ENCODE peak calls at places on chromosomes 13 and 19, in seven cellular contexts. One of them, this sample, is unnamed. For H3K4me1, the result is how much of the 10 kb centered on the place peaks cover.

GRCh38 chr19:35125270-35125717 is 9.6 kb downstream of the LGI4 start:
- DNase-seq in endodermal cell: no peak
- DNase-seq in H1: no peak
- DNase-seq in heart right ventricle: no peak
- DNase-seq in lung: no peak
- DNase-seq in upper lobe of right lung: no peak
- DNase-seq in esophagus squamous epithelium: no peak
- DNase-seq in this sample: no peak

GRCh38 chr13:26015276-26015934 is 36.4 kb downstream of the SHISA2 start:
- DNase-seq in endodermal cell: no peak
- DNase-seq in H1: peak
- DNase-seq in heart right ventricle: no peak
- DNase-seq in lung: no peak
- DNase-seq in upper lobe of right lung: no peak
- DNase-seq in esophagus squamous epithelium: no peak
- DNase-seq in this sample: no peak

GRCh38 chr19:47891923-47892666 is 6.0 kb upstream of the SULT2A1 start:
- DNase-seq in endodermal cell: peak
- DNase-seq in H1: no peak
- DNase-seq in heart right ventricle: no peak
- DNase-seq in lung: no peak
- DNase-seq in upper lobe of right lung: no peak
- DNase-seq in esophagus squamous epithelium: no peak
- DNase-seq in this sample: no peak

GRCh38 chr13:74741732-74742131 is 607.5 kb upstream of the KLF12 start:
- DNase-seq in endodermal cell: no peak
- DNase-seq in H1: no peak
- DNase-seq in heart right ventricle: no peak
- DNase-seq in lung: no peak
- DNase-seq in upper lobe of right lung: no peak
- DNase-seq in esophagus squamous epithelium: no peak
- DNase-seq in this sample: no peak

GRCh38 chr19:1392939-1393530 is 8.3 kb downstream of the GAMT start:
- DNase-seq in endodermal cell: no peak
- DNase-seq in H1: no peak
- DNase-seq in heart right ventricle: no peak
- DNase-seq in lung: no peak
- DNase-seq in upper lobe of right lung: no peak
- DNase-seq in esophagus squamous epithelium: no peak
- DNase-seq in this sample: no peak

GRCh38 chr13:32504263-32504662 is 34.3 kb downstream of the N4BP2L2 start:
- DNase-seq in endodermal cell: no peak
- DNase-seq in H1: no peak
- DNase-seq in heart right ventricle: no peak
- DNase-seq in lung: no peak
- DNase-seq in upper lobe of right lung: no peak
- DNase-seq in esophagus squamous epithelium: no peak
- DNase-seq in this sample: no peak

GRCh38 chr19:824885-825284 is 2.8 kb upstream of the AZU1 start:
- DNase-seq in endodermal cell: peak
- DNase-seq in H1: no peak
- DNase-seq in heart right ventricle: no peak
- DNase-seq in lung: no peak
- DNase-seq in upper lobe of right lung: peak
- DNase-seq in esophagus squamous epithelium: no peak
- DNase-seq in this sample: no peak

GRCh38 chr19:6707011-6707657 is 13.3 kb downstream of the C3 start:
- DNase-seq in endodermal cell: no peak
- DNase-seq in H1: no peak
- DNase-seq in heart right ventricle: no peak
- DNase-seq in lung: no peak
- DNase-seq in upper lobe of right lung: peak
- DNase-seq in esophagus squamous epithelium: no peak
- DNase-seq in this sample: no peak

GRCh38 chr13:46297338-46297737 is 85.6 kb downstream of the LRRC63 start:
- DNase-seq in endodermal cell: no peak
- DNase-seq in H1: no peak
- DNase-seq in heart right ventricle: no peak
- DNase-seq in lung: no peak
- DNase-seq in upper lobe of right lung: no peak
- DNase-seq in esophagus squamous epithelium: no peak
- DNase-seq in this sample: no peak

GRCh38 chr13:46296920-46297319 is 85.2 kb downstream of the LRRC63 start:
- DNase-seq in endodermal cell: no peak
- DNase-seq in H1: no peak
- DNase-seq in heart right ventricle: no peak
- DNase-seq in lung: no peak
- DNase-seq in upper lobe of right lung: no peak
- DNase-seq in esophagus squamous epithelium: no peak
- DNase-seq in this sample: no peak

GRCh38 chr13:46296465-46296822 is 84.7 kb downstream of the LRRC63 start:
- DNase-seq in endodermal cell: no peak
- DNase-seq in H1: no peak
- DNase-seq in heart right ventricle: no peak
- DNase-seq in lung: no peak
- DNase-seq in upper lobe of right lung: no peak
- DNase-seq in esophagus squamous epithelium: no peak
- DNase-seq in this sample: no peak

GRCh38 chr13:46295531-46296464 is 84.1 kb downstream of the LRRC63 start:
- DNase-seq in endodermal cell: no peak
- DNase-seq in H1: no peak
- DNase-seq in heart right ventricle: no peak
- DNase-seq in lung: peak
- DNase-seq in upper lobe of right lung: no peak
- DNase-seq in esophagus squamous epithelium: no peak
- DNase-seq in this sample: no peak
- TF ChIP-seq CTCF in endodermal cell: no peak
- TF ChIP-seq CTCF in H1: no peak
- TF ChIP-seq CTCF in heart right ventricle: no peak
- TF ChIP-seq CTCF in lung: no peak
- TF ChIP-seq CTCF in upper lobe of right lung: no peak
- TF ChIP-seq CTCF in esophagus squamous epithelium: no peak
- TF ChIP-seq CTCF in this sample: no peak

DNA sequence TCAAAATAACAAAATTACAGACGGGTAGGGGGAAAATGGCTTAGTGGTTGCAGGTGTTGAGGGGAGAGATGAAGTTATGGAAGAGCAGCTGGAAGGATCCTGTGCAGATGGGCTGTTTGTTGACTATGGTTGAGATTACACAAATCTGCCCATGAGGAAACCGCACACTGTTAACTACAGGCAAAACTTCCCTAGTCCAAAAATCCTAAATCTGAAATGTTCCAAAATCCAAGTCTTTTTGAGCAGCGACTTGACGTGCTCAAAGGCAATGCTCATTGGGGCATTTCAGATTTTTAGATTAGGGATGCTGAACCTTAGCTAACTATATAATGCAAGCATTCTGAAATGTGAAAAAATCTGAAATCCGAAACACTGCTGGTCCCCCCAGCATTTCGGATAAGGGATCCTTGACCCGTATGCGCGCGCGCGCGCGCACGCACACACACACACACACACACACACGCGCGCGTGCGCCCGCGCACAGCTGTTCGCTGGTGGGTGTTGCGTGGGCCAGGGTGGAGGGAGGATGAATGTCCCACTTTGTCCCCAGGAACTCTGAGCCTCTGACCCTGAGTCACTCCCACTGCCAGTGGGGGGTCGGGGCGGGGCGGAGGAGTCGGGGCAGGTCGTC is 6.8 kb downstream of the F2RL3 start:
- DNase-seq in endodermal cell: no peak
- DNase-seq in H1: no peak
- DNase-seq in heart right ventricle: no peak
- DNase-seq in lung: no peak
- DNase-seq in upper lobe of right lung: no peak
- DNase-seq in esophagus squamous epithelium: no peak
- DNase-seq in this sample: no peak
- H3K4me3 ChIP-seq in endodermal cell: no peak
- H3K4me3 ChIP-seq in H1: no peak
- H3K4me3 ChIP-seq in heart right ventricle: no peak
- H3K4me3 ChIP-seq in lung: no peak
- H3K4me3 ChIP-seq in upper lobe of right lung: peak
- H3K4me3 ChIP-seq in esophagus squamous epithelium: peak
- H3K4me3 ChIP-seq in this sample: peak

GRCh38 chr13:108328848-108329247 is 59.3 kb downstream of the TNFSF13B start:
- DNase-seq in endodermal cell: no peak
- DNase-seq in H1: no peak
- DNase-seq in heart right ventricle: no peak
- DNase-seq in lung: no peak
- DNase-seq in upper lobe of right lung: no peak
- DNase-seq in esophagus squamous epithelium: no peak
- DNase-seq in this sample: no peak
- H3K4me1 ChIP-seq in endodermal cell: under half
- H3K4me1 ChIP-seq in H1: under half
- H3K4me1 ChIP-seq in heart right ventricle: under half
- H3K4me1 ChIP-seq in lung: under half
- H3K4me1 ChIP-seq in upper lobe of right lung: under half
- H3K4me1 ChIP-seq in esophagus squamous epithelium: under half
- H3K4me1 ChIP-seq in this sample: under half

DNA sequence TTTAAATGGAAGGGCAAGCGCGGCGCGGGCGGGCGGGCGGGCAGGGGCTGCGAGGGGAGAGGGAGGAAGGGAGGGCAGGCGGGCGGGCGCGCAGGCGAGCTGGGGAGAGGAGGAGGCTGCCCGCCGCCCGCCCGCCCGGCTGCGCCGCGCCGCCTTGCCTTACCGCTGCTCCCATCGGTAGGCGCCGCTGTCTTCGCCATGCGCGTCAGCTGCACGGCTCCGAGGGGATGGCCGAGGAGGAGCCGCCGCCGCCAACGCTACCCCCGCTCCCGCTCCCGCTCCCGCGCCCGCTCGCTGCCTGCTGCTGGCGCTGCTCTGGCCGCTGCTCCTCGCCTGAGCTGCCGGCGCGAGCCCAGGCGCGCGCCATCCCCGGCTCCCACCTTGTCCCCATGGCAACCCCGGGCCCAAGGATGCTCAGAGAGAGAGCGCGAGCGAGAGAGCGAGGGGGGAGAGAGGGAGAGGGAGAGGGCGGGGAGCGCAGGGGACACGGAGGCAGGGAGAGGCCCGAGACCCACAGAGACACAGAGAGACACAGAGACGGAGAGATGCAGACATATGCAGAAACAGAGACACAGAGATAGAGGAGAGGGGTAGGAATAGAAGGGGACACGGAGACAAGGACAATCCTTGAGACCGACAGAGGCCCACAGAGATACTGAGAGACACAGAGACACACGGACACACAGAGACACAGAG is 40.3 kb downstream of the DEDD2 start:
- DNase-seq in endodermal cell: peak
- DNase-seq in H1: peak
- DNase-seq in heart right ventricle: peak
- DNase-seq in lung: peak
- DNase-seq in upper lobe of right lung: peak
- DNase-seq in esophagus squamous epithelium: no peak
- DNase-seq in this sample: peak
- TF ChIP-seq CTCF in endodermal cell: peak
- TF ChIP-seq CTCF in H1: peak
- TF ChIP-seq CTCF in heart right ventricle: no peak
- TF ChIP-seq CTCF in lung: peak
- TF ChIP-seq CTCF in upper lobe of right lung: peak
- TF ChIP-seq CTCF in esophagus squamous epithelium: peak
- TF ChIP-seq CTCF in this sample: peak

DNA sequence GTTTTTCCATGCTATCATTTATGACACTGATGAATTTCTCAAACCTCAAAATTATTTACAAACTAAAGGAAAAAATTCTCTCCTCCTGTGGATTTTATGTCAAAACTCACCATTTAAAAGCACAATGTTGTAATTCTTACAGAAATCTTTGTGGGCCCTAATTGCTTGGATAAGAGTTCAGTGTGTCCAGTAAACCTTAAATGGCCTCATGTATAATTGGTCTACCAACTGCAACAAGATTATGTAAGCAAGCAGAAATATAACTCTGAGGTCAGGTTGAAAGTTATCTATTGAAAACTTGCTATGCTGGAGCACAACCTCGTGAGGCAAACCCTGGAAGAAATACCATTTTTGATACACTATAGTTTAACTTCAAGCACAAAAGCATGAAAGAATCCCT is 22.0 kb downstream of the VWA8 start:
- DNase-seq in endodermal cell: no peak
- DNase-seq in H1: no peak
- DNase-seq in heart right ventricle: no peak
- DNase-seq in lung: no peak
- DNase-seq in upper lobe of right lung: no peak
- DNase-seq in esophagus squamous epithelium: no peak
- DNase-seq in this sample: no peak
- H3K4me3 ChIP-seq in endodermal cell: no peak
- H3K4me3 ChIP-seq in H1: no peak
- H3K4me3 ChIP-seq in heart right ventricle: no peak
- H3K4me3 ChIP-seq in lung: no peak
- H3K4me3 ChIP-seq in upper lobe of right lung: no peak
- H3K4me3 ChIP-seq in esophagus squamous epithelium: no peak
- H3K4me3 ChIP-seq in this sample: no peak

DNA sequence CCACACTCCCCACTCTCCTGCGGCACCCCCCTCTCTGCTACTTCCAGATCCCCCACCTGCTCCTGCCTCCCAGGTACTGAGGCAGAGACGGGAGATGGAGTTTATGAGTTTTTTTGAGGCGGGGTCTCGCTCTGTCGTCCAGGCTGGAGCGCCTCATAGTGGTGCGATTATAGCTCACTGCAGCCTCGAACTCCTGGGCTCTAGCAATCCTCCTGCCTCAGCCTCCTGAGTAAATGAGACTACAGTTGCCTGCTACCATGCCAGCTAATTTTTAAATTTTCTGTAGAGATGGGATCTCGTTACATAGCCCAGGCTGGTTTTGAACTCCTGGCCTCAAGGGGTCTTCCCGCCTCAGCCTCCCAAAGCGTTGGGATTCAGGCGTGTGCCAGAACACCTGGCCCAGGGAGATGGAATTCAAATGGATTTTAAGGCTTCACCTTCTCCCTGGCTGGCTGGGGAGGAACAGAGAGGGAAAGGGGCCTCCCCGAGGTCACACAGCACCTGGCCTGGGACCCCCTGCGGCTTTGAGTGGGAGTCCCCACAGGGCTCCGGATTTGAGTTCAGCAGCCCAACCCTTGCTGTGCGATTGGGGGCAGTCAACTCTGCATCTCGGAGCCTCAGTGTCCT is 19.5 kb upstream of the TNFAIP8L1 start:
- DNase-seq in endodermal cell: no peak
- DNase-seq in H1: no peak
- DNase-seq in heart right ventricle: no peak
- DNase-seq in lung: no peak
- DNase-seq in upper lobe of right lung: no peak
- DNase-seq in esophagus squamous epithelium: no peak
- DNase-seq in this sample: no peak
- H3K4me1 ChIP-seq in endodermal cell: under half
- H3K4me1 ChIP-seq in H1: under half
- H3K4me1 ChIP-seq in heart right ventricle: under half
- H3K4me1 ChIP-seq in lung: under half
- H3K4me1 ChIP-seq in upper lobe of right lung: under half
- H3K4me1 ChIP-seq in esophagus squamous epithelium: under half
- H3K4me1 ChIP-seq in this sample: under half